ENCODE peak calls at places on chromosomes 4 and X, in nine cellular contexts. One of them, this sample, is unnamed.
A peak's percentile ranks its signal among the peaks of the same experiment; 100 is the strongest.

GRCh38 chr4:145285928-145286327 is 105.5 kb upstream of the OTUD4 start:
- DNase-seq in left ventricle myocardium inferior: no peak
- DNase-seq in naive thymus-derived CD4-positive, alpha-beta T cell: no peak
- DNase-seq in lung: no peak
- DNase-seq in lower lobe of right lung: no peak
- DNase-seq in heart left ventricle: no peak
- DNase-seq in body of pancreas: no peak
- DNase-seq in GM23248: peak; percentile 83
- DNase-seq in ovary: no peak
- DNase-seq in this sample: no peak

GRCh38 chr4:83125738-83126141 is 11.2 kb upstream of the PLAC8 start:
- DNase-seq in lung: no peak
- DNase-seq in ovary: no peak
- DNase-seq in body of pancreas: no peak
- DNase-seq in GM23248: no peak
- DNase-seq in naive thymus-derived CD4-positive, alpha-beta T cell: peak; percentile 44
- DNase-seq in left ventricle myocardium inferior: no peak
- DNase-seq in heart left ventricle: no peak
- DNase-seq in lower lobe of right lung: no peak
- DNase-seq in this sample: no peak

GRCh38 chrX:119468930-119469635 is 839 bp downstream of the SLC25A5 start:
- DNase-seq in lower lobe of right lung: peak; percentile 94
- DNase-seq in lung: peak; percentile 85
- DNase-seq in body of pancreas: peak; percentile 88
- DNase-seq in ovary: peak; percentile 91
- DNase-seq in GM23248: peak; percentile 90
- DNase-seq in naive thymus-derived CD4-positive, alpha-beta T cell: peak; percentile 86
- DNase-seq in heart left ventricle: peak; percentile 87
- DNase-seq in left ventricle myocardium inferior: peak; percentile 88
- DNase-seq in this sample: peak; percentile 87

GRCh38 chr4:19381068-19381467 is 870.6 kb upstream of the SLIT2 start:
- DNase-seq in lower lobe of right lung: no peak
- DNase-seq in heart left ventricle: no peak
- DNase-seq in body of pancreas: no peak
- DNase-seq in lung: no peak
- DNase-seq in GM23248: peak; percentile 80
- DNase-seq in ovary: no peak
- DNase-seq in naive thymus-derived CD4-positive, alpha-beta T cell: no peak
- DNase-seq in left ventricle myocardium inferior: no peak
- DNase-seq in this sample: no peak

GRCh38 chr4:77821775-77822174 is 2.6 kb upstream of the CNOT6L start:
- DNase-seq in naive thymus-derived CD4-positive, alpha-beta T cell: peak; percentile 67
- DNase-seq in ovary: no peak
- DNase-seq in left ventricle myocardium inferior: no peak
- DNase-seq in GM23248: no peak
- DNase-seq in heart left ventricle: no peak
- DNase-seq in body of pancreas: no peak
- DNase-seq in lower lobe of right lung: no peak
- DNase-seq in lung: no peak
- DNase-seq in this sample: no peak

GRCh38 chrX:74248889-74249288 is 55.1 kb upstream of the ZCCHC13 start:
- DNase-seq in GM23248: peak; percentile 24
- DNase-seq in left ventricle myocardium inferior: peak; percentile 20
- DNase-seq in heart left ventricle: peak; percentile 16
- DNase-seq in lung: no peak
- DNase-seq in lower lobe of right lung: no peak
- DNase-seq in body of pancreas: no peak
- DNase-seq in ovary: no peak
- DNase-seq in naive thymus-derived CD4-positive, alpha-beta T cell: no peak
- DNase-seq in this sample: no peak

GRCh38 chrX:55206152-55206941 is 13.8 kb upstream of the PAGE5 start:
- DNase-seq in lung: no peak
- DNase-seq in ovary: no peak
- DNase-seq in body of pancreas: no peak
- DNase-seq in naive thymus-derived CD4-positive, alpha-beta T cell: no peak
- DNase-seq in heart left ventricle: no peak
- DNase-seq in lower lobe of right lung: no peak
- DNase-seq in GM23248: no peak
- DNase-seq in left ventricle myocardium inferior: no peak
- DNase-seq in this sample: no peak

GRCh38 chrX:69277961-69278795 is 112.9 kb upstream of the PJA1 start:
- DNase-seq in naive thymus-derived CD4-positive, alpha-beta T cell: no peak
- DNase-seq in ovary: no peak
- DNase-seq in body of pancreas: no peak
- DNase-seq in left ventricle myocardium inferior: no peak
- DNase-seq in lower lobe of right lung: no peak
- DNase-seq in heart left ventricle: no peak
- DNase-seq in lung: no peak
- DNase-seq in GM23248: no peak
- DNase-seq in this sample: no peak

GRCh38 chr4:8842614-8843013 is 29.0 kb downstream of the HMX1 start:
- DNase-seq in GM23248: no peak
- DNase-seq in lung: no peak
- DNase-seq in ovary: no peak
- DNase-seq in naive thymus-derived CD4-positive, alpha-beta T cell: no peak
- DNase-seq in lower lobe of right lung: peak; percentile 8
- DNase-seq in heart left ventricle: no peak
- DNase-seq in left ventricle myocardium inferior: no peak
- DNase-seq in body of pancreas: peak; percentile 2
- DNase-seq in this sample: no peak

GRCh38 chr4:52577285-52577968 is 81.7 kb downstream of the USP46 start:
- DNase-seq in naive thymus-derived CD4-positive, alpha-beta T cell: no peak
- DNase-seq in body of pancreas: no peak
- DNase-seq in left ventricle myocardium inferior: no peak
- DNase-seq in ovary: no peak
- DNase-seq in lower lobe of right lung: no peak
- DNase-seq in GM23248: peak; percentile 52
- DNase-seq in heart left ventricle: no peak
- DNase-seq in lung: no peak
- DNase-seq in this sample: no peak

GRCh38 chr4:112145820-112146813 is 863 bp downstream of the FAM241A start:
- DNase-seq in lower lobe of right lung: peak; percentile 67
- DNase-seq in left ventricle myocardium inferior: peak; percentile 45
- DNase-seq in GM23248: peak; percentile 79
- DNase-seq in body of pancreas: peak; percentile 39
- DNase-seq in lung: peak; percentile 47
- DNase-seq in ovary: peak; percentile 56
- DNase-seq in naive thymus-derived CD4-positive, alpha-beta T cell: peak; percentile 63
- DNase-seq in heart left ventricle: peak; percentile 38
- DNase-seq in this sample: peak; percentile 70
- H3K4me1 ChIP-seq in lower lobe of right lung: peaks cover 39% of the 10 kb centered on the region
- H3K4me1 ChIP-seq in left ventricle myocardium inferior: peaks cover 73% of the 10 kb centered on the region
- H3K4me1 ChIP-seq in GM23248: peaks cover 13% of the 10 kb centered on the region
- H3K4me1 ChIP-seq in body of pancreas: peaks cover 7% of the 10 kb centered on the region
- H3K4me1 ChIP-seq in lung: peaks cover 7% of the 10 kb centered on the region
- H3K4me1 ChIP-seq in ovary: peaks cover 1% of the 10 kb centered on the region
- H3K4me1 ChIP-seq in naive thymus-derived CD4-positive, alpha-beta T cell: peaks cover 12% of the 10 kb centered on the region
- H3K4me1 ChIP-seq in heart left ventricle: peaks cover 17% of the 10 kb centered on the region
- H3K4me1 ChIP-seq in this sample: peaks cover 17% of the 10 kb centered on the region

GRCh38 chr4:133146192-133146573 is 2.9 kb upstream of the PCDH10 start:
- DNase-seq in lung: no peak
- DNase-seq in lower lobe of right lung: no peak
- DNase-seq in heart left ventricle: no peak
- DNase-seq in naive thymus-derived CD4-positive, alpha-beta T cell: no peak
- DNase-seq in ovary: no peak
- DNase-seq in GM23248: no peak
- DNase-seq in body of pancreas: no peak
- DNase-seq in left ventricle myocardium inferior: no peak
- DNase-seq in this sample: no peak
- H3K4me1 ChIP-seq in lung: peaks cover 17% of the 10 kb centered on the region
- H3K4me1 ChIP-seq in lower lobe of right lung: peaks cover 47% of the 10 kb centered on the region
- H3K4me1 ChIP-seq in heart left ventricle: peaks cover 3% of the 10 kb centered on the region
- H3K4me1 ChIP-seq in naive thymus-derived CD4-positive, alpha-beta T cell: no peaks in the 10 kb centered on the region
- H3K4me1 ChIP-seq in ovary: no peaks in the 10 kb centered on the region
- H3K4me1 ChIP-seq in GM23248: peaks cover 7% of the 10 kb centered on the region
- H3K4me1 ChIP-seq in body of pancreas: peaks cover 48% of the 10 kb centered on the region
- H3K4me1 ChIP-seq in left ventricle myocardium inferior: peaks cover 50% of the 10 kb centered on the region
- H3K4me1 ChIP-seq in this sample: peaks cover 6% of the 10 kb centered on the region

DNA sequence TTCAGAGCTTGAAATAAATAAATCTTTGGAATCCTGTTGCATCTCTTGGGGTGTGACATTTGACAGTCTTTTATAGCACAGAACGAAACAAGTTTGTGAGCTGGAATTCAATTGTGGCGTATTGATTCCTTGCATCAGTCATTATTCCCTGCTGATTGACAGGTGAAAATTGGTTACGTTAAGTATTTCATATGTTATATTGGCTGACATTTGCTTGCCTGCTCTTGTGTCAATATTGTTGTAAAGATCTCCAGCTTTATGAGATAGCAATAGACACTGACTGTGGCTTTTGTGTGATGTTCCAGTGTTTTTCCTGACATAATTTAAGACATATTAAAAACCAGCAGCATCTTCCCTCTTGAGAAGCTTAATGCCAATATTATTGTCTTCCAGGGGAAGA is 644.4 kb upstream of the FAM241A start:
- DNase-seq in heart left ventricle: no peak
- DNase-seq in left ventricle myocardium inferior: no peak
- DNase-seq in lung: no peak
- DNase-seq in lower lobe of right lung: no peak
- DNase-seq in body of pancreas: no peak
- DNase-seq in ovary: no peak
- DNase-seq in GM23248: no peak
- DNase-seq in naive thymus-derived CD4-positive, alpha-beta T cell: no peak
- DNase-seq in this sample: no peak
- H3K4me1 ChIP-seq in heart left ventricle: no peaks in the 10 kb centered on the region
- H3K4me1 ChIP-seq in left ventricle myocardium inferior: no peaks in the 10 kb centered on the region
- H3K4me1 ChIP-seq in lung: no peaks in the 10 kb centered on the region
- H3K4me1 ChIP-seq in lower lobe of right lung: no peaks in the 10 kb centered on the region
- H3K4me1 ChIP-seq in body of pancreas: no peaks in the 10 kb centered on the region
- H3K4me1 ChIP-seq in ovary: no peaks in the 10 kb centered on the region
- H3K4me1 ChIP-seq in GM23248: peaks cover 14% of the 10 kb centered on the region
- H3K4me1 ChIP-seq in naive thymus-derived CD4-positive, alpha-beta T cell: no peaks in the 10 kb centered on the region
- H3K4me1 ChIP-seq in this sample: no peaks in the 10 kb centered on the region

DNA sequence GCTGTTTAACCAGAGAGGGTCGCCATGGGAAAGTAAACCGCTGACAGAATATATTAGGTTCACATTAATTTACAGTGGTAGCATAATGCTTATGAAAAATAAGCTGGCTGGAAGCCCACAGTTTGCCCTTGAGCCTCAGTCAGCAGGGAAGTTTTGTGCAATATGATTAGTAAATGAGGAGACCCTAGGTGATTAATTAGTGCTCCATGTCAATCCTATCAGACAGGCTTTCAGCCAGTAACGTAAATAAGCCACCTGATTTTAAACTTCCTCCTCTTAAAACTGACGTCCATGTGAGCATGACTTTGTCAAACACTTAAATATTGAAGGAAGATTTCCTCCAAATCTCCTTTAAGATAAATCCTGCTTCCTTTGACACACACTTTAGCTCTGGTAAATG is 134.1 kb downstream of the TSPAN5 start:
- DNase-seq in ovary: no peak
- DNase-seq in left ventricle myocardium inferior: no peak
- DNase-seq in GM23248: no peak
- DNase-seq in body of pancreas: no peak
- DNase-seq in naive thymus-derived CD4-positive, alpha-beta T cell: no peak
- DNase-seq in heart left ventricle: no peak
- DNase-seq in lower lobe of right lung: no peak
- DNase-seq in lung: no peak
- DNase-seq in this sample: no peak
- H3K4me1 ChIP-seq in ovary: peaks cover 24% of the 10 kb centered on the region
- H3K4me1 ChIP-seq in left ventricle myocardium inferior: peaks cover 31% of the 10 kb centered on the region
- H3K4me1 ChIP-seq in GM23248: peaks cover 65% of the 10 kb centered on the region
- H3K4me1 ChIP-seq in body of pancreas: no peaks in the 10 kb centered on the region
- H3K4me1 ChIP-seq in naive thymus-derived CD4-positive, alpha-beta T cell: no peaks in the 10 kb centered on the region
- H3K4me1 ChIP-seq in heart left ventricle: no peaks in the 10 kb centered on the region
- H3K4me1 ChIP-seq in lower lobe of right lung: no peaks in the 10 kb centered on the region
- H3K4me1 ChIP-seq in lung: no peaks in the 10 kb centered on the region
- H3K4me1 ChIP-seq in this sample: peaks cover 38% of the 10 kb centered on the region

GRCh38 chr4:7052313-7052712 is 9.1 kb downstream of the TADA2B start:
- DNase-seq in left ventricle myocardium inferior: no peak
- DNase-seq in heart left ventricle: no peak
- DNase-seq in lung: no peak
- DNase-seq in GM23248: no peak
- DNase-seq in naive thymus-derived CD4-positive, alpha-beta T cell: no peak
- DNase-seq in body of pancreas: no peak
- DNase-seq in ovary: peak; percentile 22
- DNase-seq in lower lobe of right lung: no peak
- DNase-seq in this sample: no peak

GRCh38 chr4:7049739-7050138 is 6.6 kb downstream of the TADA2B start:
- DNase-seq in lower lobe of right lung: no peak
- DNase-seq in heart left ventricle: no peak
- DNase-seq in GM23248: no peak
- DNase-seq in ovary: peak; percentile 37
- DNase-seq in body of pancreas: no peak
- DNase-seq in naive thymus-derived CD4-positive, alpha-beta T cell: no peak
- DNase-seq in left ventricle myocardium inferior: no peak
- DNase-seq in lung: no peak
- DNase-seq in this sample: no peak

GRCh38 chr4:7051905-7052304 is 8.7 kb downstream of the TADA2B start:
- DNase-seq in lower lobe of right lung: no peak
- DNase-seq in heart left ventricle: no peak
- DNase-seq in left ventricle myocardium inferior: no peak
- DNase-seq in ovary: peak; percentile 37
- DNase-seq in body of pancreas: no peak
- DNase-seq in lung: no peak
- DNase-seq in naive thymus-derived CD4-positive, alpha-beta T cell: no peak
- DNase-seq in GM23248: no peak
- DNase-seq in this sample: no peak

GRCh38 chr4:7050481-7051143 is 7.4 kb downstream of the TADA2B start:
- DNase-seq in body of pancreas: peak; percentile 56
- DNase-seq in left ventricle myocardium inferior: no peak
- DNase-seq in lung: no peak
- DNase-seq in lower lobe of right lung: no peak
- DNase-seq in ovary: peak; percentile 85
- DNase-seq in heart left ventricle: no peak
- DNase-seq in naive thymus-derived CD4-positive, alpha-beta T cell: no peak
- DNase-seq in GM23248: no peak
- DNase-seq in this sample: peak; percentile 84

GRCh38 chr4:7051144-7051495 is 7.9 kb downstream of the TADA2B start:
- DNase-seq in naive thymus-derived CD4-positive, alpha-beta T cell: no peak
- DNase-seq in heart left ventricle: no peak
- DNase-seq in GM23248: no peak
- DNase-seq in lower lobe of right lung: no peak
- DNase-seq in ovary: peak; percentile 40
- DNase-seq in body of pancreas: no peak
- DNase-seq in left ventricle myocardium inferior: no peak
- DNase-seq in lung: no peak
- DNase-seq in this sample: no peak
- H3K4me1 ChIP-seq in naive thymus-derived CD4-positive, alpha-beta T cell: peaks cover 29% of the 10 kb centered on the region
- H3K4me1 ChIP-seq in heart left ventricle: peaks cover 32% of the 10 kb centered on the region
- H3K4me1 ChIP-seq in GM23248: peaks cover 20% of the 10 kb centered on the region
- H3K4me1 ChIP-seq in lower lobe of right lung: peaks cover 60% of the 10 kb centered on the region
- H3K4me1 ChIP-seq in ovary: peaks cover 21% of the 10 kb centered on the region
- H3K4me1 ChIP-seq in body of pancreas: peaks cover 56% of the 10 kb centered on the region
- H3K4me1 ChIP-seq in left ventricle myocardium inferior: peaks cover 86% of the 10 kb centered on the region
- H3K4me1 ChIP-seq in lung: peaks cover 36% of the 10 kb centered on the region
- H3K4me1 ChIP-seq in this sample: peaks cover 52% of the 10 kb centered on the region